ENCODE peak calls at places on chromosomes 13 and 19, in seven cellular contexts. One of them, this sample, is unnamed.

GRCh38 chr13:112679381-112679780 is 10.5 kb upstream of the ATP11A start:
- DNase-seq in left ventricle myocardium inferior: no peak
- DNase-seq in suprapubic skin: peak; percentile 54
- DNase-seq in ovary: no peak
- DNase-seq in heart left ventricle: no peak
- DNase-seq in upper lobe of right lung: peak; percentile 46
- DNase-seq in GM23338: no peak
- DNase-seq in this sample: no peak

GRCh38 chr13:48564046-48564445 is 31.2 kb upstream of the RCBTB2 start:
- DNase-seq in upper lobe of right lung: no peak
- DNase-seq in ovary: no peak
- DNase-seq in suprapubic skin: no peak
- DNase-seq in GM23338: no peak
- DNase-seq in heart left ventricle: no peak
- DNase-seq in left ventricle myocardium inferior: no peak
- DNase-seq in this sample: no peak

GRCh38 chr19:51043497-51043896 is 8.7 kb upstream of the KLK12 start:
- DNase-seq in upper lobe of right lung: no peak
- DNase-seq in GM23338: peak; percentile 43
- DNase-seq in ovary: no peak
- DNase-seq in suprapubic skin: no peak
- DNase-seq in heart left ventricle: no peak
- DNase-seq in left ventricle myocardium inferior: no peak
- DNase-seq in this sample: no peak

GRCh38 chr13:111853766-111854165 is 213.2 kb upstream of the SOX1 start:
- DNase-seq in suprapubic skin: no peak
- DNase-seq in heart left ventricle: no peak
- DNase-seq in upper lobe of right lung: no peak
- DNase-seq in GM23338: no peak
- DNase-seq in ovary: no peak
- DNase-seq in left ventricle myocardium inferior: no peak
- DNase-seq in this sample: peak; percentile 66

GRCh38 chr13:94617389-94618000 is 15.8 kb downstream of the GPR180 start:
- DNase-seq in GM23338: peak; percentile 35
- DNase-seq in ovary: no peak
- DNase-seq in upper lobe of right lung: no peak
- DNase-seq in suprapubic skin: no peak
- DNase-seq in left ventricle myocardium inferior: no peak
- DNase-seq in heart left ventricle: no peak
- DNase-seq in this sample: no peak

GRCh38 chr19:48094843-48095203 is 15.8 kb downstream of the PLA2G4C start:
- DNase-seq in left ventricle myocardium inferior: no peak
- DNase-seq in upper lobe of right lung: no peak
- DNase-seq in ovary: no peak
- DNase-seq in suprapubic skin: no peak
- DNase-seq in GM23338: no peak
- DNase-seq in heart left ventricle: no peak
- DNase-seq in this sample: no peak

GRCh38 chr19:54203151-54203611 is 2.5 kb downstream of the RPS9 start:
- DNase-seq in ovary: no peak
- DNase-seq in suprapubic skin: no peak
- DNase-seq in heart left ventricle: no peak
- DNase-seq in upper lobe of right lung: no peak
- DNase-seq in left ventricle myocardium inferior: no peak
- DNase-seq in GM23338: no peak
- DNase-seq in this sample: no peak

GRCh38 chr13:33032037-33032625 is 15.9 kb downstream of the KL start:
- DNase-seq in upper lobe of right lung: peak; percentile 68
- DNase-seq in left ventricle myocardium inferior: peak; percentile 29
- DNase-seq in GM23338: no peak
- DNase-seq in ovary: no peak
- DNase-seq in suprapubic skin: no peak
- DNase-seq in heart left ventricle: no peak
- DNase-seq in this sample: no peak

GRCh38 chr19:10006335-10006708 is 4.0 kb downstream of the COL5A3 start:
- DNase-seq in upper lobe of right lung: no peak
- DNase-seq in suprapubic skin: no peak
- DNase-seq in heart left ventricle: peak; percentile 77
- DNase-seq in GM23338: no peak
- DNase-seq in left ventricle myocardium inferior: peak; percentile 66
- DNase-seq in ovary: peak; percentile 70
- DNase-seq in this sample: no peak

GRCh38 chr13:94329277-94329676 is 150.2 kb downstream of the DCT start:
- DNase-seq in left ventricle myocardium inferior: peak; percentile 22
- DNase-seq in upper lobe of right lung: no peak
- DNase-seq in heart left ventricle: no peak
- DNase-seq in ovary: peak; percentile 32
- DNase-seq in suprapubic skin: no peak
- DNase-seq in GM23338: no peak
- DNase-seq in this sample: no peak

GRCh38 chr13:52969373-52969772 is 59.2 kb upstream of the OLFM4 start:
- DNase-seq in left ventricle myocardium inferior: no peak
- DNase-seq in suprapubic skin: no peak
- DNase-seq in heart left ventricle: no peak
- DNase-seq in ovary: no peak
- DNase-seq in upper lobe of right lung: no peak
- DNase-seq in GM23338: no peak
- DNase-seq in this sample: no peak

GRCh38 chr19:42313096-42313839 is at the start of gene TMEM145:
- DNase-seq in suprapubic skin: no peak
- DNase-seq in heart left ventricle: peak; percentile 63
- DNase-seq in ovary: peak; percentile 25
- DNase-seq in upper lobe of right lung: no peak
- DNase-seq in GM23338: peak; percentile 84
- DNase-seq in left ventricle myocardium inferior: no peak
- DNase-seq in this sample: no peak

DNA sequence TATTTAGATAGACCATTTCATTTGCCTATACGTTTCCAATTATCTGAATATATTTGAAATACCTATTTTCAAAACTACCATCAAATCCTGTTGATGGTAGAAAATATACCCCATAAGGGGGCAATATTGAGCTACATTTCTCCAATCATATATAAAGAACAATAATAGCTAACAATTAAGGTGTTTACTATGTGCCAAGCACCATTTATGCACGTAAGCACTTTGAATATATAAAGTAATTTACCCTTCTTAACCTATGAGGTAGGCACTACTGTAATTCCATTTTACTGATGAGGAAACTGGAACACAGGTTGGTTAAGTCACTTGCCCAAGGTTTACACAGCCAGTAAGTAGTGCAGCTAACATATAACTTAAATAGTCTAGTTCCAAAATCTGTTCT is 79.2 kb downstream of the UBL3 start:
- DNase-seq in suprapubic skin: no peak
- DNase-seq in ovary: no peak
- DNase-seq in upper lobe of right lung: no peak
- DNase-seq in GM23338: peak; percentile 52
- DNase-seq in heart left ventricle: no peak
- DNase-seq in left ventricle myocardium inferior: no peak
- DNase-seq in this sample: no peak
- TF ChIP-seq CTCF in suprapubic skin: peak; percentile 13
- TF ChIP-seq CTCF in ovary: peak; percentile 39
- TF ChIP-seq CTCF in upper lobe of right lung: peak; percentile 57
- TF ChIP-seq CTCF in GM23338: peak; percentile 74
- TF ChIP-seq CTCF in heart left ventricle: peak; percentile 65
- TF ChIP-seq CTCF in left ventricle myocardium inferior: peak; percentile 59
- TF ChIP-seq CTCF in this sample: peak; percentile 75

GRCh38 chr13:109904218-109904617 is 117.8 kb upstream of the IRS2 start:
- DNase-seq in GM23338: peak; percentile 67
- DNase-seq in upper lobe of right lung: no peak
- DNase-seq in heart left ventricle: no peak
- DNase-seq in ovary: no peak
- DNase-seq in suprapubic skin: no peak
- DNase-seq in left ventricle myocardium inferior: no peak
- DNase-seq in this sample: no peak
- TF ChIP-seq CTCF in GM23338: peak; percentile 46
- TF ChIP-seq CTCF in upper lobe of right lung: no peak
- TF ChIP-seq CTCF in heart left ventricle: no peak
- TF ChIP-seq CTCF in ovary: no peak
- TF ChIP-seq CTCF in suprapubic skin: no peak
- TF ChIP-seq CTCF in left ventricle myocardium inferior: no peak
- TF ChIP-seq CTCF in this sample: no peak

GRCh38 chr19:40235238-40236025 is 8.9 kb upstream of the CCNP start:
- DNase-seq in ovary: peak; percentile 18
- DNase-seq in heart left ventricle: peak; percentile 27
- DNase-seq in left ventricle myocardium inferior: no peak
- DNase-seq in GM23338: peak; percentile 66
- DNase-seq in upper lobe of right lung: no peak
- DNase-seq in suprapubic skin: no peak
- DNase-seq in this sample: no peak
- TF ChIP-seq CTCF in ovary: no peak
- TF ChIP-seq CTCF in heart left ventricle: no peak
- TF ChIP-seq CTCF in left ventricle myocardium inferior: no peak
- TF ChIP-seq CTCF in GM23338: peak; percentile 67
- TF ChIP-seq CTCF in upper lobe of right lung: no peak
- TF ChIP-seq CTCF in suprapubic skin: no peak
- TF ChIP-seq CTCF in this sample: peak; percentile 38

DNA sequence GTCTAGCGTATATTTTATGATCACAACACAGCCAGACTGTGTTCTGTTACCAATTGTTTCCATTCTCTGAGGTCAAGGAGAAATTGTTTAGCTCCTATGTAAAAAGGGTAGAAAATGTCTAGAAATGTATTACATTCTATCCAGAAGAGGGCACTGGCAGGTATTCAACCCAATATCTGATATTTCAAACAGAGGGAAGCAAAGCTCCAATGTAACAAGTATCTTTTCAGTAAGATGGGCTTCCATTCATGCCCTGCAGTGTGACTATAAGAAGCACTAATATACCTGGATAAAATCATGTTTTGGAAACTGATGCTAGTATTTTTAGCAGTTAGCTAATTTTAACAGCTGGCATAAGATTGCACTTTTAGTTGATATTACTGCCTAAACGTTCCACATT is 312.7 kb downstream of the FGF14 start:
- DNase-seq in GM23338: no peak
- DNase-seq in heart left ventricle: no peak
- DNase-seq in suprapubic skin: no peak
- DNase-seq in ovary: no peak
- DNase-seq in upper lobe of right lung: no peak
- DNase-seq in left ventricle myocardium inferior: no peak
- DNase-seq in this sample: no peak
- TF ChIP-seq CTCF in GM23338: peak; percentile 27
- TF ChIP-seq CTCF in heart left ventricle: no peak
- TF ChIP-seq CTCF in suprapubic skin: no peak
- TF ChIP-seq CTCF in ovary: no peak
- TF ChIP-seq CTCF in upper lobe of right lung: peak; percentile 20
- TF ChIP-seq CTCF in left ventricle myocardium inferior: peak; percentile 35
- TF ChIP-seq CTCF in this sample: peak; percentile 53